ENCODE peak calls at places on chromosomes 5 and 9, in four cellular contexts. S is BJ, W is tibial nerve, I is stomach. O is an unnamed sample.

GRCh38 chr9:32525506-32525905 is 490 bp downstream of the RIGI start:
- DNase-seq in I (no peak), W (peak), S (no peak), O (peak)

GRCh38 chr5:81898403-81898802 is 73.4 kb upstream of the ATG10 start:
- DNase-seq in S (no peak), I (no peak), W (no peak), O (no peak)

GRCh38 chr9:86272221-86272620 is 10.1 kb downstream of the ISCA1 start:
- DNase-seq in S (no peak), W (no peak), I (no peak), O (no peak)

GRCh38 chr9:112032733-112033132 is 136.1 kb downstream of the UGCG start:
- DNase-seq in I (no peak), S (no peak), W (no peak), O (peak)

GRCh38 chr9:134283111-134283515 is 43.1 kb upstream of the RXRA start:
- DNase-seq in W (peak), I (peak), S (peak), O (peak)

GRCh38 chr9:130290353-130291181 is 25.0 kb downstream of the HMCN2 start:
- DNase-seq in I (no peak), W (no peak), S (no peak), O (peak)

GRCh38 chr5:123617561-123617960 is 105.6 kb downstream of the CSNK1G3 start:
- DNase-seq in S (no peak), I (no peak), W (no peak), O (no peak)

GRCh38 chr9:120713257-120714087 is 798 bp downstream of the MEGF9 start:
- DNase-seq in S (no peak), W (no peak), I (no peak), O (no peak)

GRCh38 chr5:89690331-89690730 is 719.2 kb downstream of the CETN3 start:
- DNase-seq in I (no peak), S (no peak), W (no peak), O (no peak)

GRCh38 chr9:79580065-79580464 is 8.3 kb downstream of the TLE4 start:
- DNase-seq in S (no peak), W (no peak), I (no peak), O (no peak)

GRCh38 chr5:55572011-55572410 is 37.2 kb upstream of the PLPP1 start:
- DNase-seq in S (no peak), I (no peak), W (no peak), O (no peak)

GRCh38 chr9:74497750-74498615 is 848 bp downstream of the RORB start:
- DNase-seq in S (no peak), I (no peak), W (no peak), O (peak)

GRCh38 chr5:32791536-32792240 is 80.6 kb downstream of the NPR3 start:
- DNase-seq in S (no peak), I (no peak), W (no peak), O (no peak)

GRCh38 chr9:131395745-131396479 is 2.0 kb downstream of the PRRC2B start:
- DNase-seq in S (no peak), W (no peak), I (no peak), O (no peak)

GRCh38 chr9:107863406-107863805 is 373.8 kb upstream of the KLF4 start:
- DNase-seq in I (no peak), S (no peak), W (no peak), O (no peak)

GRCh38 chr9:94921072-94921471 is 194.6 kb downstream of the AOPEP start:
- DNase-seq in I (no peak), W (no peak), S (no peak), O (peak)

GRCh38 chr5:54175-54730 is 37.7 kb upstream of the PLEKHG4B start:
- DNase-seq in I (no peak), S (no peak), W (no peak), O (no peak)

GRCh38 chr9:120524852-120525251 is 55.1 kb downstream of the CDK5RAP2 start:
- DNase-seq in W (no peak), I (no peak), S (no peak), O (no peak)

GRCh38 chr5:168023190-168023589 is 268.3 kb upstream of the WWC1 start:
- DNase-seq in S (no peak), I (no peak), W (peak), O (no peak)

GRCh38 chr5:168015506-168015905 is 275.9 kb upstream of the WWC1 start:
- DNase-seq in S (peak), W (no peak), I (no peak), O (peak)

GRCh38 chr5:168022761-168023160 is 268.7 kb upstream of the WWC1 start:
- DNase-seq in S (no peak), I (no peak), W (no peak), O (no peak)

GRCh38 chr5:168017313-168017712 is 274.1 kb upstream of the WWC1 start:
- DNase-seq in W (no peak), I (no peak), S (no peak), O (no peak)

GRCh38 chr5:168020522-168021294 is 270.7 kb upstream of the WWC1 start:
- DNase-seq in S (no peak), I (no peak), W (peak), O (peak)
- TF ChIP-seq CTCF in S (peak), I (no peak), W (no peak), O (peak)

GRCh38 chr5:166979576-166979975 is 1311.9 kb upstream of the WWC1 start:
- DNase-seq in S (no peak), W (no peak), I (no peak), O (no peak)
- H3K4me3 ChIP-seq in S (no peak), W (peak), I (peak), O (peak)

GRCh38 chr5:135105105-135105484 is 71.1 kb upstream of the PITX1 start:
- DNase-seq in W (no peak), S (no peak), I (no peak), O (no peak)
- TF ChIP-seq CTCF in W (no peak), S (no peak), I (no peak), O (no peak)

GRCh38 chr9:549425-549997 is 292.0 kb upstream of the DMRT1 start:
- DNase-seq in S (no peak), I (no peak), W (no peak), O (no peak)
- H3K4me3 ChIP-seq in S (no peak), I (no peak), W (no peak), O (no peak)

GRCh38 chr5:149832636-149833035 is 102.5 kb downstream of the PPARGC1B start:
- DNase-seq in W (no peak), S (no peak), I (no peak), O (no peak)

GRCh38 chr5:149831492-149831891 is 101.4 kb downstream of the PPARGC1B start:
- DNase-seq in W (no peak), I (no peak), S (no peak), O (peak)

GRCh38 chr5:149836451-149837139 is 106.5 kb downstream of the PPARGC1B start:
- DNase-seq in I (no peak), W (no peak), S (no peak), O (no peak)

GRCh38 chr5:149833116-149833827 is 103.2 kb downstream of the PPARGC1B start:
- DNase-seq in W (no peak), I (no peak), S (no peak), O (no peak)

DNA sequence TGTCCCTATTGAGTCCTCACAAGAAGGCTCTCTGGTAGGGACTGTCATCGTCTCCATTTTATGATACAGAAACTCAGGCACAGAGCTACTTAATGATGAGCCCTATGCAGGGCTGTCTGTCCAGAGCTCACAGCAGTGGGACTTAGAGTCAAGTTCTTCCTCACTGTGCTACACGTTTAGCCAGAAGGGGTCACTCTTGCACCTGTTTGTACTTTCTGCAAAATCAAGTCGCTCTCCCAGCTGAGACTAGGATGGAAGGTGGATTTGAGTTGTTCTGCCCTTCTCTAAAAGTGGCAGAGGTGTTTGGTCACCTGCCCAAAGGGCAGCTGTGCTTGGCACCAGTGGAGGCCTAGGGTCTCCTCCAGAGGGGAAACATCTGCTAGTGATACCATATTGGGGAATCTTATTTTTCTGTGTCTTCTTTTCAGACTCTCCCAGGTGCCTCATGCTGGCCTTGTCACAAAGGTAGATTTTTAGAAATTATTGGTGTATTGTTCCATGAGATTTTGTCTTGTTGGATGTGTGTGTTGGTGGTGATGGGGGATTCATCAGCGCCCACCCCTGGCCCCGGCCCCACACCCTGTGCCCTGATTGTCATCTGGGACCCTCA is 104.2 kb downstream of the PPARGC1B start:
- DNase-seq in I (peak), S (peak), W (peak), O (peak)
- TF ChIP-seq CTCF in I (peak), S (peak), W (peak), O (peak)

GRCh38 chr9:89314955-89315354 is 3.3 kb upstream of the SECISBP2 start:
- DNase-seq in I (no peak), S (no peak), W (no peak), O (no peak)
- H3K4me3 ChIP-seq in I (no peak), S (no peak), W (no peak), O (peak)

GRCh38 chr5:39009981-39010380 is 64.2 kb downstream of the RICTOR start:
- DNase-seq in S (no peak), I (no peak), W (no peak), O (no peak)

GRCh38 chr5:39009280-39009679 is 64.9 kb downstream of the RICTOR start:
- DNase-seq in S (no peak), I (no peak), W (no peak), O (no peak)

GRCh38 chr5:39001683-39002082 is 72.5 kb downstream of the RICTOR start:
- DNase-seq in I (no peak), S (no peak), W (no peak), O (no peak)

GRCh38 chr5:39006650-39007049 is 67.5 kb downstream of the RICTOR start:
- DNase-seq in I (no peak), W (no peak), S (no peak), O (no peak)

DNA sequence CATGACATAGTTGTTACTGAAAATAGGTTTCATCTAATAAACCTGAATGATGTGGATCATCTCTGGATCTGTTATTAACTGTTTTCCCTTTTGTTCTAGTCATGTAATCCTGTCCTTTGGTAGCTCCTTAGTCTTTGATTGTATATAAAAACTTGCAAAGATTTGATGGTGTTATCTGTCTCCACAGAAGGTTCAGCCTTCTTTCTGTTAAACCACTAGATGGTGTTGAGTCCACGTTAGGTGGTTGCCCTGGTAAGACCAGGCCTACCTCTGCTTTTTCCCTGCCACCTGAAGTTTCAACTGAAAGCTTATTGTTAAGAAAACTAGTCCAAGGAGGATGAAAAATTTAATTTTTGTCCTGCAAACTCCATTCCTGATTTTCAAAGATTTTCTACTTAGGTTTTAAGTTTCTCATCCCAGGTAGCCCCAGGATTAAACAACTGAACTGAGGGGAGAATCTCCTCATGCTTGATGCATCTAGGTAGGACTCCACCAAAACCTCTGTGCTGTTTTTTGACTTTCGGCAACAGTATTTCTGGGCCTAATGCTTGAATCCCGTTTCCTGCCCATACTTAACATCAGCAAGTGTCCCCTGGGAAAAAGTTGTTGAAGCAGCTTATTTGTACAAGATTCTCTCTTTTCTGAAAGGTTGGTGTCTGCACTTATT is 68.5 kb downstream of the RICTOR start:
- DNase-seq in W (no peak), S (no peak), I (no peak), O (peak)
- TF ChIP-seq CTCF in W (no peak), S (peak), I (no peak), O (peak)

GRCh38 chr9:27142299-27142930 is 33.4 kb downstream of the TEK start:
- DNase-seq in W (no peak), S (no peak), I (no peak), O (no peak)

GRCh38 chr9:27150758-27151431 is 41.9 kb downstream of the TEK start:
- DNase-seq in I (no peak), S (no peak), W (no peak), O (peak)

GRCh38 chr9:27145143-27145542 is 36.1 kb downstream of the TEK start:
- DNase-seq in W (no peak), I (no peak), S (no peak), O (no peak)
- H3K4me3 ChIP-seq in W (no peak), I (no peak), S (no peak), O (no peak)

GRCh38 chr5:113510836-113511451 is 2.5 kb upstream of the YTHDC2 start:
- DNase-seq in I (no peak), W (no peak), S (no peak), O (peak)

GRCh38 chr5:113508756-113509155 is 4.7 kb upstream of the YTHDC2 start:
- DNase-seq in W (no peak), S (no peak), I (no peak), O (peak)

GRCh38 chr5:113514263-113514590 is 733 bp downstream of the YTHDC2 start:
- DNase-seq in W (no peak), I (no peak), S (no peak), O (no peak)

GRCh38 chr5:113512341-113512740 is 1.2 kb upstream of the YTHDC2 start:
- DNase-seq in W (no peak), I (no peak), S (no peak), O (no peak)

GRCh38 chr5:113513384-113514262 is at the start of gene YTHDC2:
- DNase-seq in I (peak), S (peak), W (peak), O (peak)
- TF ChIP-seq CTCF in I (no peak), S (peak), W (no peak), O (peak)

DNA sequence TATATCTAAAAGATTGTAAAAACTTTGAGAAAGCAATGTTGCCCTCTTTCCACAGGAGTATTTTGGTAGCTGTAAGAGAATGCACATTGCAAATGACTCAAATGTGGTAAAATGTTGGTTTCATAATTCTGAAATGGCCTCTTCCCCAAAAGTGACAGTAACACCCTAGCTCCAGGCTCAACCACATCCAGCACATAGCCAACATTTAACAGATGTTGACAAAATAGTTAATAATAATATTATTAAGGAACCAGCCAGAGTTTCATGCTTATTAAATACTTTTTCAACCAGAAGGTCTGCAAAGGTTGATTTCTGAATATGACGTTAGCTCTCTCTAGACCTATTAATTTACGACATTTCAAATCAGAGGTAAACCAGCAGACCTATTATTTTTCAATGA is 1.3 kb downstream of the ANXA1 start:
- DNase-seq in I (no peak), W (no peak), S (no peak), O (peak)
- H3K4me3 ChIP-seq in I (peak), W (peak), S (peak), O (peak)